ENCODE peak calls at places on chromosomes 12 and 14, in ten cellular contexts. Y is mammary epithelial cell, J is GM23338, C is fibroblast of lung, I is MM.1S, W is endothelial cell of umbilical vein, R is A673, M is hepatocyte, Z is astrocyte, E is K562. K is an unnamed sample.
A peak's percentile ranks its signal among the peaks of the same experiment; 100 is the strongest.

GRCh38 chr12:132452596-132453350 is 37.2 kb upstream of the FBRSL1 start:
- DNase-seq in C (no peak), R (no peak), M (no peak), J (no peak), W (no peak), Z (no peak), I (no peak), Y (no peak), E (no peak), K (no peak)

GRCh38 chr12:77855548-77855947 is 24.9 kb downstream of the NAV3 start:
- DNase-seq in W (no peak), R (no peak), Y (no peak), I (no peak), E (no peak), Z (peak; percentile 13), J (no peak), C (peak; percentile 9), M (no peak), K (no peak)

GRCh38 chr14:46769292-46769691 is 117.7 kb upstream of the RPL10L start:
- DNase-seq in M (no peak), J (no peak), C (no peak), Z (no peak), E (no peak), W (no peak), R (no peak), Y (no peak), I (peak; percentile 65), K (no peak)

GRCh38 chr12:95385646-95386045 is 88.3 kb upstream of the METAP2 start:
- DNase-seq in I (no peak), M (no peak), C (peak; percentile 77), R (no peak), Y (no peak), W (no peak), J (no peak), Z (peak; percentile 29), E (no peak), K (no peak)

GRCh38 chr12:123384318-123384993 is 524 bp downstream of the KMT5A start:
- DNase-seq in I (peak; percentile 10), Y (peak; percentile 43), C (no peak), R (peak; percentile 14), M (peak; percentile 38), J (peak; percentile 34), E (no peak), W (peak; percentile 36), Z (no peak), K (peak; percentile 52)

GRCh38 chr12:58154359-58154758 is 213.0 kb downstream of the ATP23 start:
- DNase-seq in E (no peak), W (no peak), R (no peak), I (no peak), Z (no peak), J (no peak), C (no peak), M (no peak), Y (no peak), K (no peak)

GRCh38 chr12:62654558-62655241 is 188.1 kb downstream of the MON2 start:
- DNase-seq in J (no peak), W (no peak), C (no peak), M (no peak), R (no peak), Y (no peak), Z (no peak), E (no peak), I (no peak), K (no peak)

GRCh38 chr14:102007916-102008418 is 43.6 kb downstream of the DYNC1H1 start:
- DNase-seq in E (no peak), I (no peak), R (no peak), C (no peak), Y (no peak), W (no peak), Z (no peak), M (no peak), J (peak; percentile 11), K (peak; percentile 23)

GRCh38 chr12:51371295-51371953 is 19.8 kb downstream of the GALNT6 start:
- DNase-seq in I (no peak), M (peak; percentile 90), E (no peak), J (peak; percentile 46), R (peak; percentile 56), C (peak; percentile 97), W (peak; percentile 96), Y (peak; percentile 95), Z (peak; percentile 97), K (peak; percentile 90)

GRCh38 chr12:49212572-49212971 is 23.7 kb upstream of the TUBA1A start:
- DNase-seq in W (no peak), J (no peak), E (no peak), R (no peak), Y (no peak), C (no peak), I (no peak), M (no peak), Z (no peak), K (no peak)

GRCh38 chr12:10366875-10367274 is 23.0 kb downstream of the KLRK1 start:
- DNase-seq in I (no peak), Y (peak; percentile 23), E (no peak), R (peak; percentile 29), C (peak; percentile 78), M (peak; percentile 42), Z (no peak), W (no peak), J (no peak), K (no peak)

GRCh38 chr12:113747048-113747447 is 219.1 kb downstream of the RBM19 start:
- DNase-seq in Z (no peak), J (no peak), Y (no peak), R (peak; percentile 45), E (peak; percentile 79), C (peak; percentile 4), I (no peak), M (peak; percentile 17), W (no peak), K (no peak)

GRCh38 chr14:89205137-89205740 is 211.8 kb downstream of the FOXN3 start:
- DNase-seq in E (no peak), I (no peak), C (no peak), Z (no peak), Y (no peak), M (no peak), R (no peak), J (no peak), W (no peak), K (no peak)
- TF ChIP-seq EZH2 in E (no peak), I (no peak), C (no peak), Z (no peak), Y (no peak), M (no peak), R (no peak), J (no peak), W (no peak), K (no peak)

DNA sequence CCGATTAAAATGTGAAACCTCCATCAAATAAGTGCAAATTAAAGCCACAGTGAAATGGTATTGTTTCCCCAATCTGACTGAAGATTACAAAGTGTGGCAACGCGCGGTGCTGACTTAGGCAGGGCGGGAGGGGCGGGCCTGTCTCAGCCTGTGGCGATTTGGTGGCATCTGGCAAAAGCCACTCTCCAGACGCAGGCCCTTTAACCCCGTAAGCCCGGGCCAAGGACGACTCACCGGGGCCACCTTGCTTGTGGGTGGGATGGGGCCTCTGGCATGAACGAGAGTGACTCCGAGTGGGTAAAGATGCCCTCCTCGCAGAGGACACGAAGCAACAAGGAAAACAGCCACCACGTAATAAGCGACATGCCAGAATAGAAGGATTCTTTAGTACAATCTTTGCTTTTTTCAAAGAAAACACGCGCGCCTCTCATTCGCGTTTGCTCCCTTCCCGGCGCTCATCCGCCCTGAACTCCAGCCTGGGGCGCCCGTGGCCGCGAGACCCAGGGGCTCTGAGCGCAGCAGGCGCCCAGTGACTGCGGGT is 809 bp downstream of the DEGS2 start:
- DNase-seq in J (no peak), I (no peak), Y (no peak), E (no peak), Z (no peak), M (no peak), W (no peak), C (no peak), R (no peak), K (peak; percentile 44)
- TF ChIP-seq EZH2 in J (peak; percentile 45), I (no peak), Y (no peak), E (no peak), Z (no peak), M (no peak), W (no peak), C (peak; percentile 55), R (no peak), K (no peak)

DNA sequence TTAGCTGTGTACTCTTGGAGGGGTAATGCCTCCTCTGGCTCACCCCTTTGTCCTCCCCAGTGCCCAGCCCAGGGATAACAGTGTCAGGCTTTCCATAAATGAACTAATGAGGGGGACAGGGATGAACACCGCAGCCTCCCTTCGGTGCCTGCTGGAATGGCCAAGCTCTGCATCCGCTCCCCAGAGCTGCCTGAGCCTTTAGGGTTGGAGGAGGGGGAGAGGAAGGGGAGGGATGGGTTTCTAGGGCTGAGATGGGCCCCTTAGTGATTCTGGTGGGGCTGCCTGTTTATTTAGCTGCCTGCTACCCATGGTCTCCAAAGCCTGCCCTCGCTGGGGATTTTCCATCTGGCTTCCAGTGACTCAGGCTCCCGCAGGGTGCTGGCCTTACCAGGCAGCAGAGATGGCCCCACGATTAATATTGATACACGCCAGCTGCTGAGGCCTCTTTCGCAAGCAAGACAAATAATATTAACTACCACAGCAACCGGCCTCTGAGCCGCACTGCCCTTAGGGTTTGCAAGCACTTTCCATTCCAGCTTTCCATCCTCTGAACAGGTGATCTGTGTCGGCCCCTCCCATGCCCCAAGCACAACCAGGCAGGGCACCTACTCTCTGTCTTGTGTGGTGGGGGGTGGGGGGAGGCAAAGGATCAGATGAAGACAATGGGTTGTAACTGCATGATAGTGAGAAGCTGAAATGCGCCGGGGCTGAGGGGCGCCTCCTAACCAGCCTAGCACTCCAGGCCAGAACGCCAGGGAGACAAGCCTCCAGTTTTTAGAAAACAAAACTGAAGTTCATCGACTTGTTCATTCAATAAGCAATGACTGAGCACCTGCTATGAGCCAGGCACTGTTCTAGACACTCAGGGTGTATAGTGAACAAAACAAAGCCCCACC is 56.7 kb downstream of the C14orf132 start:
- DNase-seq in M (peak; percentile 82), I (no peak), Y (peak; percentile 86), Z (peak; percentile 64), W (no peak), E (no peak), J (peak; percentile 43), R (peak; percentile 61), C (peak; percentile 98), K (peak; percentile 41)
- TF ChIP-seq EZH2 in M (no peak), I (no peak), Y (no peak), Z (no peak), W (no peak), E (no peak), J (no peak), R (no peak), C (no peak), K (no peak)

DNA sequence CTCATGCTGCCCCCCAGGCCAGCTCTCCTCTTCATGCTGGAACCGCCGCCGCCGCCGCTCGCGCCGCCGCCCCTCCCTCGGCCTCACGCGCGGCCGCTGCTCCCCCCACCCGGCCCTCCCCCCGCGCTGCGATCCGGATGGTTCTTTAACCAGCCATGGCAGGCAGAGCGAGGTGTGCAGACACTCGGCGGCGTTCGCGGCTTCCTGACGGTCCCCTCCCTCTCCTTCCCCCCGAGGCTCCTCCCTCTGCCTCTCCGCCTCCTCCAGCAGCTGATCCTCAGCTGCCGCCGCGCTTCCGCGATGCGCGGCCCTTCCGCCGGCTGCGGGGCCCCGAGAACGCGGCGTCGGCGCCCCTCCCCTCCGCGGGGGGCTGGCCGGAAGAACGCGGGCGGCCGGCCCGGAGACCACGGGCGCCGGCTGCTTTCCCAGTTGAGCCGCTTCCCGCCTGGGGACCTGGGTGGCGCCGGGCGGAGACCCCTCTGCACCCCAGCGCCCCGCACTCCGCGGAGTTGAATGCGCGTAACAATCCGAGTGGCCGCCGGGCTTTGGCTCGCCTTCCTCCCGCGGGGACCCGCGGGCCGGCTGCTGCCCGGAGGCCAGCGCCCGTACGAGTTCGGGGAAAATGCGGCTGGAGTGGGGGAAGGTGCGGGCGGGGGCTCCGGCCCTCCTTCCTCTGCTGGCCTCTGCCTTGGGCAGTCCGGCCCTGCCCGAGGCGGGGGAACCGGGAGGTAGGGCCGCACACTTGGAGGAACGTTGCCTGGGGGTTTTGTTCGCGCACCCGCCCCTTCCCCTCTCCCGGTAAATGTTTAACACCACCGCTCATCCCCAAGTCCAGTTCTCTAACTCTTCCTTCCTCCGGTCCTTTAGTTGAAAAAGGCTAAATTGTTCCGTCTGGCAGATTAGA is at the start of gene DCAF5:
- DNase-seq in W (peak; percentile 89), Y (peak; percentile 92), Z (peak; percentile 90), M (peak; percentile 97), I (peak; percentile 84), R (peak; percentile 94), J (peak; percentile 93), E (peak; percentile 92), C (peak; percentile 92), K (peak; percentile 97)
- TF ChIP-seq EZH2 in W (no peak), Y (no peak), Z (no peak), M (no peak), I (no peak), R (no peak), J (no peak), E (no peak), C (no peak), K (peak; percentile 44)